ENCODE peak calls at places on chromosomes 1 and 21, in four cellular contexts. M is psoas muscle, O is RWPE1, I is astrocyte. Z is an unnamed sample.
A peak's percentile ranks its signal among the peaks of the same experiment; 100 is the strongest.

GRCh38 chr1:172429324-172430127 is 9.0 kb downstream of the C1orf105 start:
- DNase-seq in M (no peak), O (peak; percentile 63), I (peak; percentile 55), Z (peak; percentile 65)

GRCh38 chr1:18950415-18951026 is 6.0 kb downstream of the IFFO2 start:
- DNase-seq in M (peak; percentile 65), O (no peak), I (no peak), Z (no peak)

GRCh38 chr1:9628541-9629444 is 22.7 kb upstream of the PIK3CD start:
- DNase-seq in M (no peak), O (no peak), I (no peak), Z (no peak)

GRCh38 chr1:67566803-67567202 is 118.2 kb upstream of the GADD45A start:
- DNase-seq in M (no peak), O (no peak), I (no peak), Z (no peak)

GRCh38 chr1:226656601-226657277 is 82.3 kb downstream of the ITPKB start:
- DNase-seq in M (peak; percentile 52), O (peak; percentile 81), I (peak; percentile 90), Z (peak; percentile 81)

GRCh38 chr1:50109647-50110075 is 941 bp downstream of the ELAVL4 start:
- DNase-seq in M (no peak), O (no peak), I (peak; percentile 2), Z (no peak)

GRCh38 chr1:22204989-22205913 is 62.4 kb upstream of the WNT4 start:
- DNase-seq in M (no peak), O (no peak), I (no peak), Z (no peak)

GRCh38 chr1:206041640-206042039 is 11.3 kb upstream of the RHEX start:
- DNase-seq in M (no peak), O (peak; percentile 59), I (no peak), Z (no peak)

GRCh38 chr1:202572867-202573266 is 137.4 kb downstream of the SYT2 start:
- DNase-seq in M (no peak), O (no peak), I (no peak), Z (no peak)

GRCh38 chr1:16145030-16145987 is 10.6 kb downstream of the EPHA2 start:
- DNase-seq in M (peak; percentile 82), O (peak; percentile 96), I (peak; percentile 88), Z (no peak)

GRCh38 chr1:182114627-182115023 is 53.1 kb upstream of the ZNF648 start:
- DNase-seq in M (no peak), O (no peak), I (no peak), Z (no peak)

GRCh38 chr21:34807146-34807880 is 138.5 kb downstream of the CLIC6 start:
- DNase-seq in M (no peak), O (peak; percentile 92), I (peak; percentile 97), Z (no peak)

GRCh38 chr1:201218409-201218808 is 27.8 kb downstream of the IGFN1 start:
- DNase-seq in M (no peak), O (no peak), I (no peak), Z (no peak)

GRCh38 chr21:26715878-26716506 is 129.2 kb downstream of the ADAMTS1 start:
- DNase-seq in M (no peak), O (peak; percentile 49), I (peak; percentile 12), Z (peak; percentile 56)

GRCh38 chr1:107532318-107532717 is 391.5 kb downstream of the NTNG1 start:
- DNase-seq in M (no peak), O (peak; percentile 54), I (no peak), Z (no peak)

GRCh38 chr1:206867261-206867660 is 1.8 kb downstream of the IL20 start:
- DNase-seq in M (no peak), O (no peak), I (no peak), Z (no peak)

GRCh38 chr1:68136187-68136586 is 85.8 kb upstream of the DIRAS3 start:
- DNase-seq in M (no peak), O (peak; percentile 49), I (no peak), Z (no peak)

GRCh38 chr1:154791292-154792278 is 78.5 kb downstream of the KCNN3 start:
- DNase-seq in M (peak; percentile 34), O (peak; percentile 59), I (peak; percentile 38), Z (peak; percentile 100)

GRCh38 chr1:242147096-242147976 is 148.4 kb upstream of the MAP1LC3C start:
- DNase-seq in M (no peak), O (peak; percentile 1), I (peak; percentile 30), Z (no peak)

GRCh38 chr1:175178056-175178455 is 14.5 kb downstream of the KIAA0040 start:
- DNase-seq in M (no peak), O (no peak), I (no peak), Z (no peak)

GRCh38 chr1:156086256-156086662 is 4.0 kb upstream of the MEX3A start:
- DNase-seq in M (no peak), O (no peak), I (peak; percentile 64), Z (no peak)

GRCh38 chr1:165666152-165666551 is 32.2 kb downstream of the ALDH9A1 start:
- DNase-seq in M (no peak), O (no peak), I (peak; percentile 28), Z (no peak)

GRCh38 chr1:55005351-55006140 is 6.8 kb downstream of the BSND start:
- DNase-seq in M (no peak), O (no peak), I (no peak), Z (no peak)

GRCh38 chr21:45590246-45590725 is 48.0 kb upstream of the SLC19A1 start:
- DNase-seq in M (peak; percentile 57), O (peak; percentile 69), I (no peak), Z (peak; percentile 35)
- H3K27ac ChIP-seq in M (no peak overlapping the region), O (no peak overlapping the region), I (no peak overlapping the region), Z (no peak overlapping the region)

GRCh38 chr1:234546890-234547788 is 62.8 kb downstream of the IRF2BP2 start:
- DNase-seq in M (no peak), O (no peak), I (peak; percentile 85), Z (no peak)

GRCh38 chr1:234551032-234551378 is 59.0 kb downstream of the IRF2BP2 start:
- DNase-seq in M (no peak), O (no peak), I (no peak), Z (no peak)

GRCh38 chr1:234546387-234546704 is 63.6 kb downstream of the IRF2BP2 start:
- DNase-seq in M (no peak), O (no peak), I (no peak), Z (no peak)

GRCh38 chr1:234550341-234551031 is 59.5 kb downstream of the IRF2BP2 start:
- DNase-seq in M (no peak), O (no peak), I (no peak), Z (no peak)

GRCh38 chr1:234549447-234550021 is 60.4 kb downstream of the IRF2BP2 start:
- DNase-seq in M (no peak), O (no peak), I (no peak), Z (no peak)
- H3K27ac ChIP-seq in M (no peak overlapping the region), O (no peak overlapping the region), I (no peak overlapping the region), Z (no peak overlapping the region)

GRCh38 chr1:186578325-186579016 is 101.8 kb downstream of the PTGS2 start:
- DNase-seq in M (no peak), O (no peak), I (no peak), Z (peak; percentile 10)

GRCh38 chr1:186572509-186572908 is 107.7 kb downstream of the PTGS2 start:
- DNase-seq in M (no peak), O (no peak), I (no peak), Z (no peak)

GRCh38 chr1:186577633-186578032 is 102.6 kb downstream of the PTGS2 start:
- DNase-seq in M (no peak), O (no peak), I (no peak), Z (no peak)

GRCh38 chr1:186577201-186577600 is 103.0 kb downstream of the PTGS2 start:
- DNase-seq in M (no peak), O (no peak), I (no peak), Z (no peak)

GRCh38 chr1:186574951-186575747 is 105.1 kb downstream of the PTGS2 start:
- DNase-seq in M (no peak), O (no peak), I (peak; percentile 71), Z (no peak)
- H3K27ac ChIP-seq in M (no peak overlapping the region), O (peak overlapping the region; percentile 43), I (no peak overlapping the region), Z (no peak overlapping the region)

GRCh38 chr1:36392836-36393235 is 4.9 kb downstream of the LSM10 start:
- DNase-seq in M (no peak), O (no peak), I (no peak), Z (no peak)
- H3K27ac ChIP-seq in M (peak overlapping the region; percentile 92), O (no peak overlapping the region), I (no peak overlapping the region), Z (no peak overlapping the region)

GRCh38 chr1:179007233-179007632 is 18.5 kb upstream of the FAM20B start:
- DNase-seq in M (no peak), O (no peak), I (no peak), Z (no peak)
- H3K27ac ChIP-seq in M (no peak overlapping the region), O (no peak overlapping the region), I (no peak overlapping the region), Z (no peak overlapping the region)

GRCh38 chr21:45287438-45288391 is at the start of gene POFUT2:
- DNase-seq in M (peak; percentile 97), O (peak; percentile 98), I (peak; percentile 74), Z (peak; percentile 99)
- H3K27ac ChIP-seq in M (peak within 1 kb of the TSS; percentile 71), O (peak within 1 kb of the TSS; percentile 55), I (peak within 1 kb of the TSS; percentile 82), Z (no peak within 1 kb of the TSS)

GRCh38 chr1:234556245-234556943 is 53.6 kb downstream of the IRF2BP2 start:
- DNase-seq in M (no peak), O (no peak), I (no peak), Z (no peak)

GRCh38 chr1:234555390-234556112 is 54.4 kb downstream of the IRF2BP2 start:
- DNase-seq in M (no peak), O (no peak), I (no peak), Z (no peak)

GRCh38 chr1:234554157-234554477 is 55.9 kb downstream of the IRF2BP2 start:
- DNase-seq in M (no peak), O (no peak), I (no peak), Z (no peak)

GRCh38 chr1:234553241-234554156 is 56.5 kb downstream of the IRF2BP2 start:
- DNase-seq in M (no peak), O (no peak), I (peak; percentile 98), Z (no peak)

DNA sequence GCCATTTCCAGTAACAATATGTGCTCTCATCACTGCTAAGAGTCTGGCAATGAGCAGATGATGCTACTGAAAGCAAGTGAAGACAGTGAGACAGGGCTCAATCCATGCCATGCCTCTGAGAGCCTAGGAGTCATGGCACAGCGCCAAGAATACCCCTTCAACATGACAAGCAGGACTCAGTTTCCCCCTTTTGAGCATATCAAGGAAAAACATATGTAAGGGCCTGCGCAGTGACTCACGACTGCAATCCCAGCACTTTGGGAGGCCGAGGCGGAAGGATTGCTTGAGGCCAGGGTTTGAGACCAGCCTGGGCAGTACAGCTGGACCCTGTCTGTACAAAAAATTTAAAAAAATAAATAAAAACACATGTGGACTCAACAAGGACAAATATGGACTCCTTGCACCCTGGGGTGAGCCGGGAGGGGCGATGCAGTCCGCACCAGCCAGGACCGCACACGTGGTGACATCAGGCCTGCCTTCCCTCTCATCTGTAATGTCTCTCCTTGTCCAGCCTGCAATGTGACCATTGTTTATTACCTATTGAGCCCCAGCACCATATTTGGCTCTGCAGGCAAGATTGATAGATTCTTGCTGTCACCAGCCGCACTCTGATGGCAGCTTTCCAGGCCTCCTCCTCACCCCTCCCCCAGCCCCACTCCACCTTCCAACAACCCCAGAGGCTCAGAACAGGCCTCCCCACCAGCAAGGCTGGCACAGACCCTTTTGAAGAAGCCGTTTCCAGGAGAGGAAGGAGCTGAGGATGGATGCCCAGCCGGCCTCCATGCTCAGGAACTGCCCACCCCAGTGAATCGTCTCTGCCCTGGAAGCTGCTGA is 55.3 kb downstream of the IRF2BP2 start:
- DNase-seq in M (no peak), O (no peak), I (no peak), Z (no peak)
- H3K27ac ChIP-seq in M (no peak overlapping the region), O (no peak overlapping the region), I (no peak overlapping the region), Z (no peak overlapping the region)

DNA sequence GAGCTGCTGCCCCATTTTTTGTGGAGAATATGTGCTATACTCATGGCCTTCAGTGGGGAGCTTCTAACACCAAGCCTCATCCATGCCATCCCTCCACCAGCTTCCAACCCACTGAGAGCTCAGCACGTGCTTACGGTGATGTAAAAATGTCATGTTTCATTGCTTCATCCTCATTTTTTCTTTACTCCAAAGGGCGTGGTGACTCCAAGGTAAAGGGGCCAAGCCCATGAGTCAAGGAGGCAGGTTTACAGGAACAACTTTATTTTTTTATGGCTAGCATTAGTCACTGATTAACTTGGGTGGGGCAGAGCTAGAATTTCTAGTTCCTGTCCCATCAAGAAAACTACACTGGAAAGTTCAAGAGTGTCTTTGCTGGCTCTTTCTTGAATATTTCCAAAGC is at the start of gene C1orf226:
- DNase-seq in M (no peak), O (peak; percentile 89), I (no peak), Z (no peak)
- H3K27ac ChIP-seq in M (no peak within 1 kb of the TSS), O (peak within 1 kb of the TSS; percentile 95), I (no peak within 1 kb of the TSS), Z (no peak within 1 kb of the TSS)